ENCODE peak calls at places on chromosomes 6 and 20, in five cellular contexts. One of them, this sample, is unnamed.
A peak's percentile ranks its signal among the peaks of the same experiment; 100 is the strongest.

GRCh38 chr6:43119456-43119855 is 43.3 kb downstream of the PTK7 start:
- DNase-seq in HS-5: no peak
- DNase-seq in glutamatergic neuron: no peak
- DNase-seq in bronchial epithelial cell: no peak
- DNase-seq in EH: peak; percentile 43
- DNase-seq in this sample: no peak

GRCh38 chr20:8870652-8871051 is 198.2 kb upstream of the PLCB4 start:
- DNase-seq in HS-5: no peak
- DNase-seq in glutamatergic neuron: no peak
- DNase-seq in bronchial epithelial cell: no peak
- DNase-seq in EH: no peak
- DNase-seq in this sample: no peak

GRCh38 chr6:129055796-129056195 is 172.9 kb downstream of the LAMA2 start:
- DNase-seq in HS-5: no peak
- DNase-seq in glutamatergic neuron: no peak
- DNase-seq in bronchial epithelial cell: peak; percentile 79
- DNase-seq in EH: no peak
- DNase-seq in this sample: no peak

GRCh38 chr20:1987826-1988225 is 6.0 kb downstream of the PDYN start:
- DNase-seq in HS-5: no peak
- DNase-seq in glutamatergic neuron: no peak
- DNase-seq in bronchial epithelial cell: no peak
- DNase-seq in EH: peak; percentile 39
- DNase-seq in this sample: no peak

GRCh38 chr20:59662856-59663512 is 58.6 kb downstream of the PHACTR3 start:
- DNase-seq in HS-5: no peak
- DNase-seq in glutamatergic neuron: no peak
- DNase-seq in bronchial epithelial cell: no peak
- DNase-seq in EH: no peak
- DNase-seq in this sample: no peak

GRCh38 chr6:121858976-121859375 is 423.5 kb downstream of the GJA1 start:
- DNase-seq in HS-5: no peak
- DNase-seq in glutamatergic neuron: no peak
- DNase-seq in bronchial epithelial cell: no peak
- DNase-seq in EH: no peak
- DNase-seq in this sample: no peak

GRCh38 chr20:51365670-51366069 is 176.8 kb downstream of the NFATC2 start:
- DNase-seq in HS-5: peak; percentile 100
- DNase-seq in glutamatergic neuron: no peak
- DNase-seq in bronchial epithelial cell: peak; percentile 59
- DNase-seq in EH: peak; percentile 98
- DNase-seq in this sample: no peak

GRCh38 chr20:19743650-19744015 is 14.4 kb upstream of the RIN2 start:
- DNase-seq in HS-5: no peak
- DNase-seq in glutamatergic neuron: no peak
- DNase-seq in bronchial epithelial cell: no peak
- DNase-seq in EH: no peak
- DNase-seq in this sample: no peak

GRCh38 chr20:54479138-54479906 is 3.9 kb downstream of the DOK5 start:
- DNase-seq in HS-5: no peak
- DNase-seq in glutamatergic neuron: no peak
- DNase-seq in bronchial epithelial cell: no peak
- DNase-seq in EH: no peak
- DNase-seq in this sample: no peak

GRCh38 chr6:135647521-135647920 is 150.0 kb upstream of the AHI1 start:
- DNase-seq in HS-5: no peak
- DNase-seq in glutamatergic neuron: no peak
- DNase-seq in bronchial epithelial cell: no peak
- DNase-seq in EH: no peak
- DNase-seq in this sample: no peak

GRCh38 chr6:52517502-52518278 is 59.2 kb downstream of the TRAM2 start:
- DNase-seq in HS-5: peak; percentile 94
- DNase-seq in glutamatergic neuron: peak; percentile 56
- DNase-seq in bronchial epithelial cell: peak; percentile 92
- DNase-seq in EH: peak; percentile 98
- DNase-seq in this sample: peak; percentile 81

GRCh38 chr20:51462566-51463276 is 79.8 kb downstream of the NFATC2 start:
- DNase-seq in HS-5: no peak
- DNase-seq in glutamatergic neuron: no peak
- DNase-seq in bronchial epithelial cell: no peak
- DNase-seq in EH: peak; percentile 58
- DNase-seq in this sample: no peak

GRCh38 chr6:159761135-159761872 is 541 bp upstream of the ACAT2 start:
- DNase-seq in HS-5: no peak
- DNase-seq in glutamatergic neuron: peak; percentile 28
- DNase-seq in bronchial epithelial cell: peak; percentile 17
- DNase-seq in EH: peak; percentile 21
- DNase-seq in this sample: no peak

GRCh38 chr6:3444276-3445088 is 12.4 kb downstream of the SLC22A23 start:
- DNase-seq in HS-5: no peak
- DNase-seq in glutamatergic neuron: no peak
- DNase-seq in bronchial epithelial cell: no peak
- DNase-seq in EH: no peak
- DNase-seq in this sample: no peak

GRCh38 chr20:61700595-61701140 is 365.0 kb downstream of the TAF4 start:
- DNase-seq in HS-5: no peak
- DNase-seq in glutamatergic neuron: no peak
- DNase-seq in bronchial epithelial cell: no peak
- DNase-seq in EH: no peak
- DNase-seq in this sample: no peak

GRCh38 chr20:17622086-17622850 is 52.4 kb downstream of the DSTN start:
- DNase-seq in HS-5: no peak
- DNase-seq in glutamatergic neuron: no peak
- DNase-seq in bronchial epithelial cell: no peak
- DNase-seq in EH: no peak
- DNase-seq in this sample: no peak

GRCh38 chr6:170166511-170167122 is 124.3 kb downstream of the DLL1 start:
- DNase-seq in HS-5: no peak
- DNase-seq in glutamatergic neuron: no peak
- DNase-seq in bronchial epithelial cell: no peak
- DNase-seq in EH: no peak
- DNase-seq in this sample: no peak

GRCh38 chr6:81086931-81087330 is 665.5 kb downstream of the TENT5A start:
- DNase-seq in HS-5: no peak
- DNase-seq in glutamatergic neuron: no peak
- DNase-seq in bronchial epithelial cell: no peak
- DNase-seq in EH: peak; percentile 10
- DNase-seq in this sample: no peak

GRCh38 chr6:157050537-157051280 is 272.6 kb downstream of the TMEM242 start:
- DNase-seq in HS-5: no peak
- DNase-seq in glutamatergic neuron: no peak
- DNase-seq in bronchial epithelial cell: no peak
- DNase-seq in EH: peak; percentile 22
- DNase-seq in this sample: no peak

GRCh38 chr20:43520074-43520473 is 12.6 kb downstream of the L3MBTL1 start:
- DNase-seq in HS-5: no peak
- DNase-seq in glutamatergic neuron: no peak
- DNase-seq in bronchial epithelial cell: no peak
- DNase-seq in EH: no peak
- DNase-seq in this sample: no peak

GRCh38 chr6:84764332-84765049 is at the start of gene TBX18:
- DNase-seq in HS-5: peak; percentile 95
- DNase-seq in glutamatergic neuron: peak; percentile 96
- DNase-seq in bronchial epithelial cell: peak; percentile 91
- DNase-seq in EH: peak; percentile 99
- DNase-seq in this sample: peak; percentile 92

GRCh38 chr20:35049776-35050352 is 42.7 kb downstream of the TRPC4AP start:
- DNase-seq in HS-5: no peak
- DNase-seq in glutamatergic neuron: no peak
- DNase-seq in bronchial epithelial cell: no peak
- DNase-seq in EH: peak; percentile 85
- DNase-seq in this sample: peak; percentile 23

GRCh38 chr20:43953919-43954617 is 39.4 kb downstream of the TOX2 start:
- DNase-seq in HS-5: no peak
- DNase-seq in glutamatergic neuron: no peak
- DNase-seq in bronchial epithelial cell: no peak
- DNase-seq in EH: peak; percentile 72
- DNase-seq in this sample: no peak

GRCh38 chr6:44309092-44309491 is 4.1 kb downstream of the AARS2 start:
- DNase-seq in HS-5: peak; percentile 43
- DNase-seq in glutamatergic neuron: no peak
- DNase-seq in bronchial epithelial cell: peak; percentile 98
- DNase-seq in EH: peak; percentile 39
- DNase-seq in this sample: peak; percentile 8

GRCh38 chr6:147298461-147298860 is 94.2 kb downstream of the STXBP5 start:
- DNase-seq in HS-5: no peak
- DNase-seq in glutamatergic neuron: no peak
- DNase-seq in bronchial epithelial cell: peak; percentile 21
- DNase-seq in EH: peak; percentile 18
- DNase-seq in this sample: no peak

GRCh38 chr20:13212750-13213149 is 8.3 kb upstream of the ISM1 start:
- DNase-seq in HS-5: peak; percentile 55
- DNase-seq in glutamatergic neuron: no peak
- DNase-seq in bronchial epithelial cell: peak; percentile 17
- DNase-seq in EH: peak; percentile 45
- DNase-seq in this sample: peak; percentile 63

GRCh38 chr6:87730310-87730709 is 28.3 kb upstream of the AKIRIN2 start:
- DNase-seq in HS-5: no peak
- DNase-seq in glutamatergic neuron: no peak
- DNase-seq in bronchial epithelial cell: peak; percentile 91
- DNase-seq in EH: peak; percentile 34
- DNase-seq in this sample: no peak

GRCh38 chr6:143167224-143167623 is 106.5 kb downstream of the AIG1 start:
- DNase-seq in HS-5: no peak
- DNase-seq in glutamatergic neuron: no peak
- DNase-seq in bronchial epithelial cell: peak; percentile 76
- DNase-seq in EH: no peak
- DNase-seq in this sample: no peak

GRCh38 chr20:38284893-38285444 is 19.0 kb upstream of the BPI start:
- DNase-seq in HS-5: no peak
- DNase-seq in glutamatergic neuron: no peak
- DNase-seq in bronchial epithelial cell: no peak
- DNase-seq in EH: no peak
- DNase-seq in this sample: no peak

GRCh38 chr6:125155344-125155743 is 1.8 kb downstream of the TPD52L1 start:
- DNase-seq in HS-5: no peak
- DNase-seq in glutamatergic neuron: no peak
- DNase-seq in bronchial epithelial cell: no peak
- DNase-seq in EH: peak; percentile 8
- DNase-seq in this sample: no peak

GRCh38 chr20:16397053-16397452 is 176.2 kb downstream of the KIF16B start:
- DNase-seq in HS-5: no peak
- DNase-seq in glutamatergic neuron: no peak
- DNase-seq in bronchial epithelial cell: no peak
- DNase-seq in EH: peak; percentile 22
- DNase-seq in this sample: no peak

GRCh38 chr6:11900662-11901598 is 111.2 kb upstream of the HIVEP1 start:
- DNase-seq in HS-5: no peak
- DNase-seq in glutamatergic neuron: no peak
- DNase-seq in bronchial epithelial cell: no peak
- DNase-seq in EH: no peak
- DNase-seq in this sample: no peak

GRCh38 chr6:43123691-43124314 is 47.3 kb upstream of the SRF start:
- DNase-seq in HS-5: no peak
- DNase-seq in glutamatergic neuron: peak; percentile 78
- DNase-seq in bronchial epithelial cell: no peak
- DNase-seq in EH: no peak
- DNase-seq in this sample: no peak

GRCh38 chr6:3712827-3713226 is 38.7 kb downstream of the PXDC1 start:
- DNase-seq in HS-5: no peak
- DNase-seq in glutamatergic neuron: no peak
- DNase-seq in bronchial epithelial cell: no peak
- DNase-seq in EH: peak; percentile 34
- DNase-seq in this sample: no peak

GRCh38 chr20:31835977-31836852 is 9.2 kb downstream of the FOXS1 start:
- DNase-seq in HS-5: peak; percentile 88
- DNase-seq in glutamatergic neuron: no peak
- DNase-seq in bronchial epithelial cell: peak; percentile 71
- DNase-seq in EH: peak; percentile 95
- DNase-seq in this sample: peak; percentile 41

GRCh38 chr20:58389324-58389967 is 417 bp downstream of the VAPB start:
- DNase-seq in HS-5: no peak
- DNase-seq in glutamatergic neuron: peak; percentile 48
- DNase-seq in bronchial epithelial cell: no peak
- DNase-seq in EH: peak; percentile 56
- DNase-seq in this sample: no peak

GRCh38 chr6:24539416-24539815 is 44.6 kb downstream of the ALDH5A1 start:
- DNase-seq in HS-5: no peak
- DNase-seq in glutamatergic neuron: no peak
- DNase-seq in bronchial epithelial cell: no peak
- DNase-seq in EH: no peak
- DNase-seq in this sample: no peak

GRCh38 chr6:64547594-64548268 is 912.1 kb downstream of the PHF3 start:
- DNase-seq in HS-5: no peak
- DNase-seq in glutamatergic neuron: no peak
- DNase-seq in bronchial epithelial cell: no peak
- DNase-seq in EH: no peak
- DNase-seq in this sample: no peak

GRCh38 chr20:46765506-46765905 is 56.1 kb downstream of the SLC2A10 start:
- DNase-seq in HS-5: no peak
- DNase-seq in glutamatergic neuron: no peak
- DNase-seq in bronchial epithelial cell: no peak
- DNase-seq in EH: no peak
- DNase-seq in this sample: no peak

This sample was measured in BJ.